ENCODE peak calls at places on chromosomes 16 and 17, in four cellular contexts. Z is T-cell; D is HS-27A; W is activated CD8-positive, alpha-beta memory T cell treated with anti-CD3 and anti-CD28 coated beads for 48 hours. V is an unnamed sample.

GRCh38 chr17:77352441-77352840 is 211.7 kb downstream of the SEC14L1 start:
- DNase-seq in Z (no peak), D (no peak), W (no peak), V (no peak)

GRCh38 chr16:23920446-23920845 is 84.7 kb downstream of the PRKCB start:
- DNase-seq in Z (no peak), D (no peak), W (no peak), V (no peak)

GRCh38 chr17:74567397-74567796 is at the start of gene CD300H:
- DNase-seq in Z (no peak), D (no peak), W (no peak), V (no peak)

GRCh38 chr16:19375561-19376158 is 42.0 kb upstream of the TMC5 start:
- DNase-seq in Z (no peak), D (no peak), W (no peak), V (no peak)

GRCh38 chr16:87611456-87611855 is 9.1 kb downstream of the JPH3 start:
- DNase-seq in Z (no peak), D (no peak), W (no peak), V (no peak)

GRCh38 chr16:15576960-15577958 is 65.7 kb downstream of the MARF1 start:
- DNase-seq in Z (no peak), D (no peak), W (no peak), V (no peak)

GRCh38 chr16:12157510-12158093 is 181.1 kb downstream of the SNX29 start:
- DNase-seq in Z (no peak), D (peak; percentile 41), W (no peak), V (no peak)

GRCh38 chr16:35564889-35565288 is 2105.5 kb downstream of the TP53TG3F start:
- DNase-seq in Z (no peak), D (no peak), W (no peak), V (no peak)

GRCh38 chr16:23711785-23712184 is 1.2 kb downstream of the ERN2 start:
- DNase-seq in Z (no peak), D (no peak), W (no peak), V (no peak)

GRCh38 chr16:52549011-52549692 is 2.2 kb upstream of the TOX3 start:
- DNase-seq in Z (no peak), D (no peak), W (no peak), V (no peak)

GRCh38 chr17:76696763-76697701 is 13.7 kb downstream of the MXRA7 start:
- DNase-seq in Z (no peak), D (no peak), W (no peak), V (no peak)

GRCh38 chr16:72400257-72401078 is 228.5 kb upstream of the PMFBP1 start:
- DNase-seq in Z (no peak), D (peak; percentile 50), W (no peak), V (no peak)

GRCh38 chr16:86880316-86881117 is 302.2 kb downstream of the FOXL1 start:
- DNase-seq in Z (no peak), D (no peak), W (no peak), V (no peak)

GRCh38 chr16:12920739-12921138 is 19.3 kb downstream of the SHISA9 start:
- DNase-seq in Z (no peak), D (no peak), W (no peak), V (no peak)